ENCODE peak calls at places on chromosome 10, in seven cellular contexts. E is dorsolateral prefrontal cortex; L is kidney; J is tibial artery; I is Peyer's patch; G is aorta; W is CD8-positive, alpha-beta T cell. N is an unnamed sample.

GRCh38 chr10:10911471-10911921 is 106.2 kb upstream of the CELF2 start:
- DNase-seq in G (peak), J (peak), E (peak), W (no peak), I (peak), L (peak), N (peak)

GRCh38 chr10:84118395-84119006 is 20.8 kb upstream of the GHITM start:
- DNase-seq in L (no peak), W (no peak), J (no peak), I (no peak), E (no peak), G (no peak), N (no peak)

GRCh38 chr10:385571-386300 is 250.5 kb downstream of the ZMYND11 start:
- DNase-seq in I (no peak), L (no peak), W (no peak), E (peak), G (no peak), J (no peak), N (no peak)

GRCh38 chr10:61975107-61975932 is 73.8 kb downstream of the ARID5B start:
- DNase-seq in E (no peak), W (no peak), L (no peak), J (no peak), I (no peak), G (no peak), N (no peak)

GRCh38 chr10:13614530-13615332 is 28.0 kb downstream of the PRPF18 start:
- DNase-seq in L (no peak), E (no peak), J (no peak), I (no peak), W (no peak), G (no peak), N (no peak)

GRCh38 chr10:94430705-94431104 is 28.4 kb downstream of the TBC1D12 start:
- DNase-seq in W (no peak), G (no peak), L (no peak), J (no peak), E (no peak), I (no peak), N (no peak)

GRCh38 chr10:132407243-132407746 is 10.3 kb downstream of the PWWP2B start:
- DNase-seq in W (no peak), J (no peak), L (peak), G (no peak), I (peak), E (no peak), N (no peak)

GRCh38 chr10:63767512-63767911 is 246.3 kb downstream of the REEP3 start:
- DNase-seq in W (no peak), L (no peak), E (no peak), I (no peak), J (no peak), G (no peak), N (no peak)

GRCh38 chr10:36336315-36336714 is 694.2 kb upstream of the FZD8 start:
- DNase-seq in J (no peak), E (no peak), G (no peak), I (no peak), W (no peak), L (no peak), N (no peak)

GRCh38 chr10:123530166-123530870 is 135.8 kb upstream of the GPR26 start:
- DNase-seq in J (no peak), E (no peak), W (no peak), L (no peak), G (no peak), I (no peak), N (peak)

GRCh38 chr10:70617798-70618568 is 15.4 kb upstream of the PRF1 start:
- DNase-seq in J (no peak), W (no peak), G (no peak), I (no peak), L (no peak), E (no peak), N (no peak)

GRCh38 chr10:89738551-89739209 is 37.3 kb downstream of the KIF20B start:
- DNase-seq in J (no peak), L (no peak), I (no peak), W (no peak), G (no peak), E (no peak), N (no peak)

GRCh38 chr10:69757553-69758309 is 44.0 kb upstream of the COL13A1 start:
- DNase-seq in J (peak), E (peak), G (peak), L (peak), I (no peak), W (no peak), N (no peak)

GRCh38 chr10:129769381-129770116 is 194.5 kb downstream of the EBF3 start:
- DNase-seq in I (no peak), G (no peak), W (no peak), L (peak), J (no peak), E (no peak), N (peak)

GRCh38 chr10:91201213-91201996 is 19.1 kb upstream of the PCGF5 start:
- DNase-seq in G (no peak), L (no peak), W (no peak), J (no peak), E (no peak), I (peak), N (no peak)

GRCh38 chr10:35129185-35129674 is 2.6 kb downstream of the CREM start:
- DNase-seq in E (no peak), I (no peak), J (no peak), G (no peak), W (no peak), L (no peak), N (no peak)

GRCh38 chr10:80429521-80429966 is 21.2 kb downstream of the PRXL2A start:
- DNase-seq in L (peak), E (no peak), J (no peak), I (peak), G (peak), W (no peak), N (no peak)

DNA sequence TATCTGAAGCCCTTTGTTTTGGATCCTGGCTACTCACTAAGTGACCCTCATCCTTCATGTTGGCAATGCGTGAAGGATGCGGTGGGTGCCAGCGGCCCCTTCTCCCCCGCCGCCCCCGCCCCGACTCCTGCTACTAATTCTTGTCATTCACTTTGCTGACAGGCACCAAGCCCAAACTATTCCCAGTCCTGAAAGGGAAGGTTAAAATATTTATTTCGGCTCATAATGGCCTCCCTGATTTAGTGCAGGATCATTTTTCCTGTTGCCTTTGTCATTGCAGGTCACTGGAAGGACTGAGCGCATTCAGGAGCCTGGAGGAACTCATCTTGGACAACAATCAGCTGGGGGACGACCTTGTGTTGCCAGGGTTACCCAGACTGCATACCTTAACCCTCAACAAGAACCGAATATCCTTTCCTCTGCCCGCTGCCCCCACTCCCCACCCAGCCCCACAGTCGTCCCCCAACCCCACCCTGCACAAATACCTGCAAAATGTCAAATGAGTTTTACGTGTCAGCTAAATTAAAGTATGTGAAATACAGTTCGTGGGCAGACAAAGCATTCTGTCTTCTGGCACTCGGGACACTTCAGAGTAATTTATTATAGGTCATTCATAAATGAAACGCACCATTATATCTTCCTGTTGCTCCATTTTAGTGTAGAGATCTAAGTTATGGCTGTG is 604.4 kb downstream of the LRMDA start:
- DNase-seq in W (no peak), E (no peak), L (no peak), J (no peak), I (no peak), G (no peak), N (no peak)
- H3K27ac ChIP-seq in W (no peak), E (no peak), L (peak), J (peak), I (no peak), G (no peak), N (no peak)

GRCh38 chr10:101358706-101359300 is 4.8 kb downstream of the BTRC start:
- DNase-seq in J (no peak), E (no peak), L (no peak), I (no peak), W (no peak), G (no peak), N (no peak)
- H3K27ac ChIP-seq in J (no peak), E (no peak), L (no peak), I (no peak), W (no peak), G (no peak), N (no peak)

GRCh38 chr10:110802551-110803238 is 69.0 kb upstream of the PDCD4 start:
- DNase-seq in J (peak), G (peak), I (peak), W (peak), L (peak), E (peak), N (no peak)

GRCh38 chr10:110805292-110805691 is 66.4 kb upstream of the PDCD4 start:
- DNase-seq in I (no peak), W (no peak), G (no peak), E (no peak), J (no peak), L (no peak), N (no peak)

GRCh38 chr10:110802090-110802489 is 69.6 kb upstream of the PDCD4 start:
- DNase-seq in W (no peak), L (no peak), J (no peak), G (no peak), I (no peak), E (no peak), N (no peak)

GRCh38 chr10:110803239-110803593 is 68.5 kb upstream of the PDCD4 start:
- DNase-seq in I (no peak), L (no peak), W (no peak), J (no peak), G (no peak), E (no peak), N (no peak)

GRCh38 chr10:110803830-110804338 is 67.8 kb upstream of the PDCD4 start:
- DNase-seq in W (no peak), J (peak), L (no peak), G (peak), E (peak), I (peak), N (no peak)
- H3K27ac ChIP-seq in W (no peak), J (no peak), L (no peak), G (no peak), E (peak), I (peak), N (peak)

DNA sequence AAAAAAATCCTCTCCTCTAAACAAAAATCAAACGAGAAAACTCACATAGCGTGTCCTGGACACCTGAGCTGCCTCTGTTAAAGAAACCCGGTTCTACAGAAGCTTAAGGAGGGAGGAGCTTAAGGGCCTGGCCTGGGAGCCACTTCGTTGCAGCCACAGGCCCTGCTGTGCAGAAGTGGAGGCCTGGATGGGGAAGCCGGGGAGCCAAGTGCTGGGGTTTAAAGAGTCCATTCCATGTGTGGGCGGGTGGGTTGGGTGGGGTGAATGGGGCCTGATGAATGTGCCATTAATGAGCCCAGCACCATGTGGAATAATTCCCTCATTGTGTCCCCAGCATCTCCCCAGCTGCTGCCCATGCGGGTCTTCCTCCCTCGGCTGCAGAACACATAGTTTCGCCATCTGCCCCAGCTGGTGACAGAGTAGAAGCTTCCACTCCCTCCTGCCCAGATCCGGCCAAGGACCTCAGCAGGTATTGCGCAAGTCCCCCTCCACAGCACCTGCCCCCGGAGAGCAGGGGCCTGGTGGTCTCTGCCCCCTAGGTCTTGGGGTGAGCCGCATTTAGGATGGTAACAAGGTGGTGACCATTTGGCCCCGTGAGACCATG is 127.8 kb upstream of the BTBD16 start:
- DNase-seq in E (no peak), G (no peak), I (no peak), J (no peak), L (peak), W (no peak), N (no peak)
- H3K27ac ChIP-seq in E (peak), G (no peak), I (no peak), J (peak), L (peak), W (no peak), N (peak)

DNA sequence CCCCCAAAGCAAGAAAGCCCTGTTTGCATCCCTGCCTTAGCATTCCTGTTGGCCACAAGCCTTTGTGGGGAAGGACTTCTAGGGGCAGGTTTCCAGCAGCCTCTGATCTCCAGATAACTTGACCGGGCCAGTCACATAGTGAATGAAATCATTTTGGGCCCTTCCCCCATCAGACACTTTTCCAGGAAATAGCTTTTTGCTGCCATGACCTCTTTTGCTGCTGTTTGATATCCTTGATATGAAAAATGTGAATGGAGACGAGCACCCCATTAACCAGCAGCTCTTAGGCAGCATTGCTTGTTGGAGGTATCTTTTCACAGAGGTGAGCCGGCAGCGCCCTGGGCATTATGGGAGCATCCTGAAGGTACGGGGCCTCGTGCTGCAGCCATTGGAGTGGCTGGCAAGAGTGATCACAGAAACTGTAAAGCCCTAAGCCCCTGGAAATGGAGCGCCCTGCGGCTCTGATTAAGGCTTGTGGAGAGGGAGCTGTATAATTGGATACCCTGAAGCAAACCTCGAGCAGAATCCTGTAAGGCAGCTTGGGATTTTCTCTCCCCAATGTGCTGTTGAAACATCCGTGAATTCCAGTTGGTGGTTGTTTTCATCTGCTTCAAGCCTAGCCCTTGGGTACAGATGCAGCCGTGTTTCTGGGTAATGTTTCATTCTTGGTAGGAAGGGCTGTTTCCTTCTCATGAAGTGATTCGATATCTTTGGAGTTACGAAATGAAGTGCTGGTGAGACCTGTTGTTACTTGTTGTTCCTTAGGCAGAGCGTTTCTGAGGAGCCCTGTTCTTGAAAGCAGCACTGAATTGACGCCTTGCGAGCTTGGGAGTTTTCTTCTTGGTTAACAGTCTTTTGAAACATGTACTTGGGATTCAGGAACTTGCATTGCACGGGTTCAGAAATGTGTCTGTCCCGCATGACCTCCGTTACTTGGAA is 179.0 kb downstream of the PTEN start:
- DNase-seq in E (no peak), L (no peak), G (peak), J (peak), W (no peak), I (no peak), N (no peak)
- H3K27ac ChIP-seq in E (peak), L (no peak), G (peak), J (peak), W (no peak), I (no peak), N (peak)

GRCh38 chr10:126135939-126136595 is 239.7 kb downstream of the FANK1 start:
- DNase-seq in E (no peak), L (no peak), W (no peak), I (no peak), G (no peak), J (no peak), N (no peak)
- H3K27ac ChIP-seq in E (no peak), L (no peak), W (no peak), I (no peak), G (no peak), J (no peak), N (no peak)

DNA sequence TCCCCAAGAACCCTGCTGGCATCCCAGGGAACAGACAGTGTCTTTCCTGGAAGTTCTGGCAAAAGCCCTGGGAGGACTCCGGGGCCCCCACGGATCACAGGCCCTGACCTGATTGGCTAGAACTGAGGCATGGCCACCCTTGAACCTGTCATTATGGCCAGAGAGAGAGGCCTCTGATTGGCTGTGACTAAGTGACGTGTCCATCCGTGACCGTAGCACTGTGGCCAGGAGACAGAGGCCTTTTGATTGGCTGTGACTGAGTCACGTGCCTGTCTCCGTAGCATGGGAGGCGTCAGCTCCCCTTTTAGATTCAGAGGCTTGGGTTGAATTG is 163.8 kb downstream of the RGS10 start:
- DNase-seq in I (no peak), E (peak), J (no peak), L (no peak), W (no peak), G (no peak), N (no peak)
- H3K27ac ChIP-seq in I (no peak), E (no peak), J (peak), L (no peak), W (no peak), G (no peak), N (no peak)

GRCh38 chr10:3958472-3958996 is 173.5 kb upstream of the KLF6 start:
- DNase-seq in L (no peak), G (no peak), E (no peak), J (no peak), W (no peak), I (no peak), N (no peak)
- H3K27ac ChIP-seq in L (no peak), G (no peak), E (no peak), J (no peak), W (no peak), I (no peak), N (no peak)

N was measured in coronary artery.